ENCODE peak calls at places on chromosome 14, in four cellular contexts. E is WTC11, R is GM12878, A is K562. W is an unnamed sample.

GRCh38 chr14:90115780-90116179 is 54.0 kb downstream of the KCNK13 start:
- DNase-seq in E (no peak), R (no peak), A (no peak), W (no peak)

GRCh38 chr14:77311217-77311616 is 9.5 kb downstream of the POMT2 start:
- DNase-seq in E (no peak), R (no peak), A (no peak), W (no peak)

GRCh38 chr14:56150018-56150417 is 31.8 kb downstream of the PELI2 start:
- DNase-seq in E (no peak), R (no peak), A (no peak), W (no peak)

GRCh38 chr14:22781606-22782000 is 15.1 kb downstream of the OXA1L start:
- DNase-seq in E (no peak), R (no peak), A (no peak), W (no peak)

GRCh38 chr14:61894452-61895077 is 132.3 kb downstream of the SNAPC1 start:
- DNase-seq in E (peak), R (no peak), A (peak), W (peak)

GRCh38 chr14:104396682-104397470 is 182.7 kb upstream of the C14orf180 start:
- DNase-seq in E (no peak), R (no peak), A (no peak), W (no peak)

GRCh38 chr14:38089123-38089522 is 118.6 kb upstream of the SSTR1 start:
- DNase-seq in E (no peak), R (no peak), A (no peak), W (no peak)

GRCh38 chr14:77069551-77069950 is 28.5 kb upstream of the CIPC start:
- DNase-seq in E (no peak), R (no peak), A (no peak), W (no peak)

GRCh38 chr14:101543814-101544213 is 17.5 kb upstream of the DIO3 start:
- DNase-seq in E (no peak), R (no peak), A (no peak), W (no peak)

GRCh38 chr14:42806909-42807315 is 1200.2 kb downstream of the LRFN5 start:
- DNase-seq in E (no peak), R (no peak), A (no peak), W (no peak)

GRCh38 chr14:31802838-31803237 is 241.6 kb downstream of the NUBPL start:
- DNase-seq in E (no peak), R (no peak), A (no peak), W (no peak)

GRCh38 chr14:51242545-51243490 is 2.8 kb downstream of the TMX1 start:
- DNase-seq in E (peak), R (no peak), A (no peak), W (no peak)

GRCh38 chr14:24094839-24095195 is 706 bp downstream of the PCK2 start:
- DNase-seq in E (no peak), R (no peak), A (peak), W (no peak)

GRCh38 chr14:34062353-34062973 is 111.6 kb upstream of the EGLN3 start:
- DNase-seq in E (no peak), R (no peak), A (no peak), W (no peak)

GRCh38 chr14:89618821-89619551 is 202.0 kb upstream of the FOXN3 start:
- DNase-seq in E (peak), R (no peak), A (no peak), W (peak)

GRCh38 chr14:80607430-80608200 is 333.9 kb downstream of the CEP128 start:
- DNase-seq in E (no peak), R (no peak), A (no peak), W (no peak)

GRCh38 chr14:23572841-23573240 is 5.2 kb upstream of the AP1G2 start:
- DNase-seq in E (no peak), R (no peak), A (no peak), W (peak)

GRCh38 chr14:101198398-101199027 is 295.0 kb upstream of the RTL1 start:
- DNase-seq in E (no peak), R (no peak), A (no peak), W (no peak)

GRCh38 chr14:50318031-50318626 is 6.0 kb downstream of the DMAC2L start:
- DNase-seq in E (no peak), R (no peak), A (peak), W (peak)

GRCh38 chr14:92624764-92625163 is 111.2 kb downstream of the RIN3 start:
- DNase-seq in E (no peak), R (no peak), A (no peak), W (no peak)

GRCh38 chr14:25055998-25056687 is 6.2 kb upstream of the STXBP6 start:
- DNase-seq in E (no peak), R (no peak), A (no peak), W (no peak)

GRCh38 chr14:24082411-24083080 is 11.2 kb downstream of the CPNE6 start:
- DNase-seq in E (no peak), R (no peak), A (no peak), W (no peak)

GRCh38 chr14:72583316-72584272 is 310.3 kb downstream of the DPF3 start:
- DNase-seq in E (no peak), R (no peak), A (no peak), W (no peak)

GRCh38 chr14:106822905-106823304 is 1296.5 kb downstream of the TMEM121 start:
- DNase-seq in E (no peak), R (no peak), A (no peak), W (no peak)

GRCh38 chr14:21505009-21505553 is 6.1 kb downstream of the METTL3 start:
- DNase-seq in E (no peak), R (peak), A (no peak), W (no peak)

GRCh38 chr14:103386632-103387329 is 1.6 kb downstream of the MARK3 start:
- DNase-seq in E (no peak), R (no peak), A (no peak), W (no peak)

GRCh38 chr14:60064491-60065072 is 27.1 kb upstream of the PCNX4 start:
- DNase-seq in E (no peak), R (peak), A (peak), W (peak)

GRCh38 chr14:21102472-21103164 is 1.8 kb downstream of the TMEM253 start:
- DNase-seq in E (peak), R (no peak), A (peak), W (no peak)

GRCh38 chr14:32711103-32711680 is 227.5 kb upstream of the NPAS3 start:
- DNase-seq in E (no peak), R (no peak), A (peak), W (peak)

GRCh38 chr14:51444381-51445000 is 204.4 kb downstream of the TMX1 start:
- DNase-seq in E (no peak), R (no peak), A (no peak), W (no peak)

GRCh38 chr14:28243600-28243999 is 523.0 kb upstream of the FOXG1 start:
- DNase-seq in E (no peak), R (no peak), A (no peak), W (no peak)

GRCh38 chr14:22505751-22506710 is 83.0 kb downstream of the DAD1 start:
- DNase-seq in E (no peak), R (no peak), A (no peak), W (no peak)

GRCh38 chr14:94111276-94112095 is 950 bp downstream of the IFI27 start:
- DNase-seq in E (no peak), R (no peak), A (no peak), W (no peak)

GRCh38 chr14:57382283-57382682 is 8.1 kb upstream of the NAA30 start:
- DNase-seq in E (no peak), R (no peak), A (no peak), W (peak)

GRCh38 chr14:80427101-80427500 is 215.8 kb upstream of the DIO2 start:
- DNase-seq in E (no peak), R (no peak), A (no peak), W (no peak)

GRCh38 chr14:78985668-78986073 is 815.5 kb downstream of the NRXN3 start:
- DNase-seq in E (no peak), R (no peak), A (no peak), W (no peak)

GRCh38 chr14:68379510-68380303 is 413.2 kb downstream of the ZFP36L1 start:
- DNase-seq in E (no peak), R (no peak), A (no peak), W (no peak)

GRCh38 chr14:68375371-68375770 is 417.5 kb downstream of the ZFP36L1 start:
- DNase-seq in E (no peak), R (no peak), A (no peak), W (no peak)

GRCh38 chr14:68377056-68377455 is 415.8 kb downstream of the ZFP36L1 start:
- DNase-seq in E (no peak), R (no peak), A (no peak), W (no peak)

GRCh38 chr14:68376067-68376810 is 416.6 kb downstream of the ZFP36L1 start:
- DNase-seq in E (no peak), R (no peak), A (no peak), W (no peak)

GRCh38 chr14:68377459-68377858 is 415.4 kb downstream of the ZFP36L1 start:
- DNase-seq in E (no peak), R (no peak), A (peak), W (peak)
- TF ChIP-seq ATF3 in E (no peak), R (no peak), A (no peak), W (no peak)

GRCh38 chr14:54105406-54105805 is 148.8 kb upstream of the BMP4 start:
- DNase-seq in E (no peak), R (no peak), A (no peak), W (no peak)
- TF ChIP-seq TCF7 in E (no peak), R (no peak), A (no peak), W (no peak)

GRCh38 chr14:85535316-85535715 is 5.4 kb downstream of the FLRT2 start:
- DNase-seq in E (no peak), R (no peak), A (no peak), W (no peak)

GRCh38 chr14:85534914-85535313 is 5.0 kb downstream of the FLRT2 start:
- DNase-seq in E (no peak), R (no peak), A (no peak), W (no peak)

GRCh38 chr14:85532981-85533820 is 3.3 kb downstream of the FLRT2 start:
- DNase-seq in E (peak), R (no peak), A (no peak), W (no peak)

GRCh38 chr14:85533821-85534271 is 3.9 kb downstream of the FLRT2 start:
- DNase-seq in E (peak), R (no peak), A (no peak), W (no peak)

DNA sequence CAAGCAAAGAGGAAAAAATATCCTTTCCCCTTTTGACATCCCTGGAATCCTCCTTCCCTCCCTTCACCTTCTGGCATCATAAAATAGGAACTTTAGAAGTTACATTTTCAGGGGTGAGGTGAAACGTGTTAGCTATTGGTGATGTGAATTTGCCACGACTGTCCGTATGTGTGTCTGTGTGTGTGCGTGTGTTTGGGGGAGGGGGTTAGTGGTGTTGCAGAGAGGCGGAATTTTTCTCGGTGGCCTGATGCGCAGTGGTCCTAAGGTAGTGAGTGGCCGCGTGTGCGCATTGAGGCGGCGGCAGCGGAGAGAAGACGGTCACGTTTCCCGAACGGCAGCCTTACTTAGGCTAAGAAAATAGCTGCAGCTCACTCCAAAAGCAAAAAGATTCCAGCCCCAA is 4.5 kb downstream of the FLRT2 start:
- DNase-seq in E (peak), R (no peak), A (no peak), W (no peak)
- TF ChIP-seq ATF3 in E (no peak), R (no peak), A (no peak), W (no peak)

DNA sequence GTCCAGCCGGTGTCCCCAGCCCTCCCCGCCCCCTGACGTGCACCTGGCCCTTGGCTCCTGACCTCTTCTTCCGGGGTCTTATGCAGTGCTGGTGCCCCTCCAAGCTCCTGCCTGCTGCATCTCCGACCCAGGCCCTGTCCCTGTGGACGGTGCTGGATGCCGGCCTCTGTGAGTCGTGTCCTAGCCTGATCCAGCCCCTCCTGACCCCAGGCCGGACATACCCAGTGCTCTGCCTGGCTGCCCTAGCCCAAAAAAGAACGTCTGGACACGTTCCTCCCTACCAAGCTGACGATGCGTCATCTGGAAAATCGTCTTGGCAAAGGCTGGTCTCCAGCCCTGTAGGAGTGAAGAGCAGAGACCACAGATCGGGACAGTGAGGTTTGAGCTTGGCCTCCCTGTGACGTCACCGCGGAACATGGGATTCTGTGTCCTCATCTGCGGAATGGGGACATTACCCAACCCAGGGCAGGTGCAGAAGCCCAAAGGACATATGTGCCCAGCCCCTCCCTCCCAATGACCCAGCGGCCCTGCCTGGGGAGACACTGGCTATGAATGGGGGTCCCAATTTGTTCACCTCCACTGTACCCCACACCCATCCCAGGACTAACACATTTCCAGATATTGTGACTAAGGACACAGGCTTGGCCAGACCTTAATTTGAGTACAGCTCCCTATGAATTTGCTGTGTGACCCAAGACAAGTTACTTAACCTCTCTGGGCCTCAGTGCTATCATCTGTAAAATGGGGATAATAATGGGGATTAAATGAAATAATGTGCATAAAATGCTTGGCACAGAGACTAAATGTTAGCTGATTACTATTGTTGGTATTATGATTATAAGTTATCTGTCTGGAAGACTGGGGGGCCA is 51.0 kb upstream of the BCL11B start:
- DNase-seq in E (no peak), R (no peak), A (no peak), W (no peak)
- TF ChIP-seq TCF7 in E (no peak), R (no peak), A (no peak), W (no peak)

W was measured in HepG2.